ENCODE peak calls at places on chromosomes 2 and 18, in six cellular contexts. B is HT1080, F is SK-N-SH, X is left ventricle myocardium superior, O is RKO, V is small intestine. P is an unnamed sample.

GRCh38 chr18:35041752-35042379 is 653 bp downstream of the MAPRE2 start:
- DNase-seq in F (peak), X (no peak), O (peak), B (peak), V (no peak), P (peak)

GRCh38 chr2:12733846-12734245 is 17.1 kb downstream of the TRIB2 start:
- DNase-seq in V (peak), O (no peak), X (peak), B (no peak), F (no peak), P (no peak)

GRCh38 chr2:20595439-20596192 is 55.3 kb downstream of the HS1BP3 start:
- DNase-seq in V (no peak), B (peak), F (no peak), X (no peak), O (no peak), P (no peak)

GRCh38 chr2:241547781-241548450 is 10.6 kb upstream of the BOK start:
- DNase-seq in B (no peak), F (no peak), O (no peak), X (no peak), V (no peak), P (no peak)

GRCh38 chr2:177164584-177165052 is 48.0 kb upstream of the HNRNPA3 start:
- DNase-seq in B (peak), O (peak), X (peak), F (peak), V (peak), P (peak)

GRCh38 chr2:101188683-101189405 is 37.7 kb upstream of the TBC1D8 start:
- DNase-seq in O (peak), V (peak), F (peak), B (peak), X (no peak), P (no peak)

GRCh38 chr2:46258937-46259781 is 38.0 kb upstream of the EPAS1 start:
- DNase-seq in O (no peak), B (no peak), X (no peak), F (no peak), V (no peak), P (no peak)

GRCh38 chr2:172330060-172330671 is 97.2 kb upstream of the ITGA6 start:
- DNase-seq in V (peak), X (no peak), F (no peak), B (no peak), O (no peak), P (no peak)

GRCh38 chr2:120765031-120765910 is 29.6 kb downstream of the GLI2 start:
- DNase-seq in X (peak), V (no peak), B (no peak), O (no peak), F (peak), P (no peak)

GRCh38 chr2:47488870-47489584 is 86.1 kb downstream of the MSH2 start:
- DNase-seq in O (peak), V (peak), B (peak), F (no peak), X (no peak), P (no peak)

GRCh38 chr18:2963048-2963447 is 49.9 kb downstream of the LPIN2 start:
- DNase-seq in O (no peak), B (no peak), V (no peak), X (no peak), F (no peak), P (peak)

GRCh38 chr2:30266051-30266621 is 34.8 kb downstream of the LBH start:
- DNase-seq in V (peak), O (no peak), X (peak), B (no peak), F (no peak), P (peak)

GRCh38 chr18:48715651-48716354 is 177.0 kb downstream of the CTIF start:
- DNase-seq in O (no peak), X (no peak), V (peak), B (no peak), F (no peak), P (no peak)

GRCh38 chr2:204021290-204022081 is 84.9 kb downstream of the ICOS start:
- DNase-seq in F (peak), B (no peak), X (no peak), V (no peak), O (no peak), P (no peak)

GRCh38 chr2:231369580-231370428 is 25.7 kb upstream of the B3GNT7 start:
- DNase-seq in O (no peak), V (no peak), F (no peak), B (no peak), X (peak), P (no peak)

GRCh38 chr2:230602562-230603230 is 109.9 kb upstream of the CAB39 start:
- DNase-seq in X (no peak), O (no peak), F (no peak), B (no peak), V (peak), P (no peak)

GRCh38 chr2:239443666-239444567 is 43.1 kb upstream of the HDAC4 start:
- DNase-seq in B (peak), V (no peak), F (no peak), X (no peak), O (peak), P (no peak)